ENCODE peak calls at places on chromosomes 16 and 17, in four cellular contexts. K is DND-41, M is esophagus muscularis mucosa, N is thoracic aorta. E is an unnamed sample.

GRCh38 chr16:50884066-50884860 is 142.4 kb downstream of the CYLD start:
- DNase-seq in K (no peak), M (peak; percentile 37), N (no peak), E (no peak)

GRCh38 chr17:81274471-81274855 is 20.6 kb downstream of the SLC38A10 start:
- DNase-seq in K (no peak), M (no peak), N (no peak), E (no peak)

GRCh38 chr16:87123356-87124001 is 193.7 kb downstream of the C16orf95 start:
- DNase-seq in K (no peak), M (no peak), N (no peak), E (no peak)

GRCh38 chr17:63369233-63369632 is 76.9 kb downstream of the CYB561 start:
- DNase-seq in K (no peak), M (no peak), N (no peak), E (no peak)

GRCh38 chr17:80468781-80469533 is 7.5 kb downstream of the NPTX1 start:
- DNase-seq in K (peak; percentile 31), M (no peak), N (no peak), E (no peak)

GRCh38 chr16:89737341-89738071 is 16.2 kb downstream of the ZNF276 start:
- DNase-seq in K (peak; percentile 36), M (no peak), N (no peak), E (peak; percentile 54)

GRCh38 chr17:81565231-81565630 is 13.1 kb upstream of the FAAP100 start:
- DNase-seq in K (no peak), M (no peak), N (no peak), E (no peak)

GRCh38 chr16:58196898-58197313 is 1.0 kb downstream of the CSNK2A2 start:
- DNase-seq in K (peak; percentile 12), M (no peak), N (no peak), E (no peak)

GRCh38 chr16:18833707-18834505 is 32.6 kb upstream of the ARL6IP1 start:
- DNase-seq in K (no peak), M (no peak), N (no peak), E (no peak)

GRCh38 chr16:16877061-16877460 is 498.1 kb downstream of the NPIPA7 start:
- DNase-seq in K (no peak), M (peak; percentile 17), N (no peak), E (no peak)

GRCh38 chr17:67421869-67422273 is 44.8 kb downstream of the PITPNC1 start:
- DNase-seq in K (peak; percentile 51), M (no peak), N (no peak), E (no peak)

GRCh38 chr16:72480926-72481325 is 309.0 kb upstream of the PMFBP1 start:
- DNase-seq in K (no peak), M (no peak), N (no peak), E (no peak)

GRCh38 chr16:50183316-50183715 is 30.2 kb downstream of the TENT4B start:
- DNase-seq in K (no peak), M (no peak), N (no peak), E (no peak)

GRCh38 chr17:1627219-1627986 is 1.2 kb downstream of the SLC43A2 start:
- DNase-seq in K (no peak), M (no peak), N (no peak), E (no peak)

GRCh38 chr16:12366313-12366712 is 389.8 kb downstream of the SNX29 start:
- DNase-seq in K (no peak), M (no peak), N (no peak), E (no peak)

GRCh38 chr17:68053237-68054030 is 17.9 kb downstream of the KPNA2 start:
- DNase-seq in K (no peak), M (no peak), N (no peak), E (no peak)

GRCh38 chr17:39979021-39979660 is 1.5 kb upstream of the PSMD3 start:
- DNase-seq in K (no peak), M (no peak), N (no peak), E (no peak)

GRCh38 chr16:54816471-54816870 is 114.2 kb upstream of the IRX5 start:
- DNase-seq in K (no peak), M (no peak), N (no peak), E (no peak)

GRCh38 chr16:54813778-54814177 is 116.9 kb upstream of the IRX5 start:
- DNase-seq in K (no peak), M (no peak), N (no peak), E (no peak)

GRCh38 chr16:54808890-54809289 is 121.8 kb upstream of the IRX5 start:
- DNase-seq in K (no peak), M (peak; percentile 5), N (no peak), E (no peak)

GRCh38 chr16:54815177-54815576 is 115.5 kb upstream of the IRX5 start:
- DNase-seq in K (no peak), M (no peak), N (no peak), E (no peak)

DNA sequence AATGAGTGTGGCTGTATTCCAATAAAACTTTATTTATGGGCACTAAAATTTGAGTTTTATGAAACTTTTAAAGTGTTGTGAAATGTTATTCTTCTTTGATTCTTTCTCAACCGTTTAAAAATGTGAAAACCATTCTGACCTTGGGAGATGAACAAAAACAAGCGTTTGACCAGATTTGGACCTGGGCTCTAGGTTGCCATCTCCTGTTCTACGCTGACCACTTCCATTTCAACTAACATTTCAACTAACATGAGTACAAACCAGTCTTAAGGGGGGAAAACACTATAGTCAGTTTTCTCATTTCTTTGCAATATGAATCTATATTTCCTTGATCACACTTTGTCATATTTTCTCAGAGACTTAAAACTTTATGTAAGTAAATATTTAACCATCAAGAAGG is 118.4 kb upstream of the IRX5 start:
- DNase-seq in K (no peak), M (no peak), N (no peak), E (no peak)
- TF ChIP-seq CTCF in K (no peak), M (no peak), N (no peak), E (no peak)

DNA sequence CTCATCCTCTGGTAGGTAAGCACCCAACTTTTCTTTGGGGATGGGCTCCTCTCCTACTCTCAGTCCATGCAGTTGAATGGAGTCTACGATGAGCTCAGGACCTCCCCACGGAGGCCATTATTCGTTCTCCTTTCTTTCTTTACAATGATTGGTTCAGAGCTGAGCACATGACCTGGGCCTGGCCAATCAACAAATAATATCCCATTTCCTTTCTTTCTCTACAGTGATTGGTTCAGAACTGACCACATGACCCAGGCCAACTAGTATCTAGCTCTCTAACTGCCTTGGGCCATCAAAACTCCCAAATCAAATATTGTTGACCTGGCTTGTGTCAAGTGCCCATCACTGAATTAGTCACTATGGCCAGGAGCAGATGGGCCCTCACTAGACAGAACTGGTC is 129.2 kb downstream of the USP31 start:
- DNase-seq in K (no peak), M (no peak), N (no peak), E (no peak)
- H3K9me3 ChIP-seq in K (no peaks in the 10 kb centered on the region), M (no peaks in the 10 kb centered on the region), N (no peaks in the 10 kb centered on the region), E (no peaks in the 10 kb centered on the region)

DNA sequence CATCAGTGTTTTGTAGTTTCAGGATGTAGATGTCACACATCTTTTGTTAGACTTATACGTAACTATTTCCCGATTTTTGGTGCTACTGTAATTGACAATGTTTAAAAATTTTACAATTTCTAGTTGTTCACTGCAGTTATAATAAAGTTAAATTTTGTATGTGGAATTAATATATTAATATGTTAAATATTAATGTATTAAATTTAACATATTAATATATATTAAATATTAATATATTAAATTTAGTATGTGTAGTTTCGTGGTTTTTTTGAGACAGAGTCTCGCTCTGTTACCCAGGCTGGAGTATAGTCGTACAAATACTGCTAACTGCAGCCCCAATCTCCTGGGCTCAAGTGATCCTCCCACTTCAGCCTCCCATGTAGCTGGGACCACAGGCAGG is 5.7 kb upstream of the LGALS3BP start:
- DNase-seq in K (no peak), M (no peak), N (no peak), E (no peak)
- TF ChIP-seq CTCF in K (no peak), M (no peak), N (no peak), E (no peak)

DNA sequence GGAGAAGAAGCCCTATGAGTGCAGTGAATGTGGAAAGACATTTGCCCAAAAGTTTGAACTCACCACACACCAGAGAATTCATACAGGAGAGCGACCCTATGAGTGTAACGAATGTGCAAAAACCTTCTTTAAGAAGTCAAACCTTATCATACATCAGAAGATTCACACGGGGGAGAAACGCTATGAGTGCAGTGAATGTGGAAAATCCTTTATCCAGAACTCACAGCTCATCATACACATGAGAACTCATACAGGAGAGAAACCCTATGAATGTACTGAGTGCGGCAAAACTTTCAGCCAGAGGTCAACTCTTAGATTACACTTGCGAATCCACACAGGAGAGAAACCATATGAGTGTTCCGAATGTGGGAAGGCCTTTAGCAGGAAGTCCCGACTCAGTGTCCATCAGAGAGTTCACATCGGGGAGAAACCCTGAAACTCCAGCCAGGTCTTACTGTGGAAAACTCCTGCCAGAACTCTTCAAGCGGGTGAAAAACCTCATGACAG is 21.6 kb downstream of the ZFP1 start:
- DNase-seq in K (no peak), M (no peak), N (no peak), E (no peak)
- H3K9me3 ChIP-seq in K (peaks cover 59% of the 10 kb centered on the region), M (peaks cover 14% of the 10 kb centered on the region), N (peaks cover 55% of the 10 kb centered on the region), E (peaks cover 76% of the 10 kb centered on the region)

DNA sequence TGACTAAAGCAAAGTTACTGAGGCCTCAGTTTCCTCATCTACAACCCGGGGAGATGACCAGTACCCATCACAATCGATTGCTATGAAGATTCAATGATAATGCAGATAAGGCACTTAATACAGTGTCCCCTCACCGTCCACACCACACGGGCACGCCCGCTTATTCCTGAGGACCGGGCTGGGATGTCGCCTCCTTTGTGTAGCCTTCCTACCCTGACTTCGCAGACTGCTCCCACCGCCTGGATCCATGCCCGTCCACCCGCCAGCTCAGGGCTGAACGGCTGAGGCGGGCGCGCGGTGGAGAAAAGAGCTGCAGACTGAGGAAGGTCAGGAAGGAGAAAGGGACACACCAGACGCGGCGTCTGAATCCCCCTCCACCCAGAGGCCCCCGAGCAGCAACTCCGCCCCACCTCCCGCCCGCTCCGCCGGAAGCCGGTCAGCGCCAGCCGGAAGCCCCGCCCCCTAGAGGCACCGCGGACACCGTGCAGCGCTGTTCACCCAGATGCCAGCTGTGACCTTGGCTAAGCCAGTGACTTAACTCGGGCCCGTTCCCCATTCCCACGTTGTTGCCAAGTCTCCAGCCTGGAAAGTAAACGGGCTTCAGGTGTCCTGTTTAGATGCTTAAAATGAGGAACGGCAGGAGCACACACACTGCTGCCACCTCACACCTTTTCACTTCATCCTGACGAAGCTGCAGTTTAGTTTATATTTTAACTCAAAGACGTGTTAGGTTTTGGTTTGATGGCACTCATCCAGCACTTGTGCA is at the start of gene KRABD2:
- DNase-seq in K (peak; percentile 95), M (peak; percentile 94), N (peak; percentile 51), E (peak; percentile 87)
- TF ChIP-seq CTCF in K (peak; percentile 82), M (peak; percentile 64), N (peak; percentile 58), E (peak; percentile 65)

E was measured in CD4-positive, alpha-beta T cell.